ENCODE peak calls at places on chromosome 16, in nine cellular contexts. T, Y, U, L, F, Z, C, D and J are unnamed samples.

GRCh38 chr16:35506898-35507194 is 2047.4 kb downstream of the TP53TG3F start:
- DNase-seq in U (no peak), L (no peak), C (peak; percentile 71), F (no peak), D (no peak), T (no peak), Z (no peak), Y (no peak), J (no peak)

GRCh38 chr16:84820305-84820684 is 510 bp downstream of the CRISPLD2 start:
- DNase-seq in F (peak; percentile 64), T (no peak), U (no peak), C (no peak), D (no peak), Z (no peak), L (no peak), Y (no peak), J (no peak)

GRCh38 chr16:69318177-69318910 is 7.2 kb downstream of the VPS4A start:
- DNase-seq in T (no peak), Z (no peak), D (no peak), C (peak; percentile 78), Y (no peak), F (no peak), L (no peak), U (no peak), J (no peak)

GRCh38 chr16:57755726-57756423 is 20.3 kb downstream of the KATNB1 start:
- DNase-seq in F (no peak), Y (no peak), C (peak; percentile 60), D (no peak), Z (no peak), U (no peak), L (no peak), T (no peak), J (no peak)

GRCh38 chr16:86833136-86833535 is 254.8 kb downstream of the FOXL1 start:
- DNase-seq in C (no peak), D (no peak), F (peak; percentile 29), U (no peak), Y (no peak), L (no peak), T (no peak), Z (no peak), J (no peak)

GRCh38 chr16:48676836-48677235 is 66.9 kb upstream of the N4BP1 start:
- DNase-seq in D (no peak), T (no peak), L (no peak), Z (no peak), F (no peak), Y (no peak), U (no peak), C (no peak), J (no peak)

GRCh38 chr16:13018026-13018425 is 116.6 kb downstream of the SHISA9 start:
- DNase-seq in D (no peak), L (no peak), C (no peak), Y (no peak), Z (peak; percentile 44), F (no peak), T (no peak), U (no peak), J (no peak)

GRCh38 chr16:35188288-35189155 is 1729.1 kb downstream of the TP53TG3F start:
- DNase-seq in L (no peak), D (no peak), C (peak; percentile 60), U (no peak), T (no peak), Z (peak; percentile 8), F (no peak), Y (no peak), J (peak; percentile 90)

GRCh38 chr16:79047337-79047736 is 553.2 kb downstream of the MAF start:
- DNase-seq in F (no peak), U (no peak), Z (peak; percentile 50), Y (no peak), L (no peak), T (no peak), C (no peak), D (peak; percentile 5), J (no peak)

GRCh38 chr16:54051821-54052220 is 234.8 kb downstream of the IRX3 start:
- DNase-seq in D (no peak), L (no peak), F (no peak), Y (no peak), C (no peak), U (no peak), T (no peak), Z (no peak), J (no peak)

GRCh38 chr16:72134507-72134906 is 37.4 kb downstream of the PMFBP1 start:
- DNase-seq in T (no peak), F (no peak), L (no peak), C (no peak), Z (no peak), D (no peak), U (no peak), Y (no peak), J (no peak)

GRCh38 chr16:65285128-65286120 is 163.6 kb upstream of the CDH11 start:
- DNase-seq in Y (no peak), Z (no peak), D (no peak), L (no peak), C (no peak), T (no peak), U (no peak), F (no peak), J (no peak)

GRCh38 chr16:21211486-21211885 is at the start of gene ZP2:
- DNase-seq in C (no peak), T (no peak), D (no peak), Z (peak; percentile 18), U (no peak), L (no peak), F (no peak), Y (no peak), J (no peak)

GRCh38 chr16:23248261-23249194 is 53.6 kb upstream of the SCNN1B start:
- DNase-seq in T (no peak), U (peak; percentile 63), D (no peak), C (no peak), F (no peak), L (no peak), Y (no peak), Z (no peak), J (no peak)

GRCh38 chr16:88681709-88682451 is 4.4 kb downstream of the SNAI3 start:
- DNase-seq in T (no peak), U (no peak), D (no peak), Z (no peak), F (no peak), C (no peak), Y (no peak), L (peak; percentile 82), J (no peak)

GRCh38 chr16:75097941-75098897 is 18.4 kb downstream of the LDHD start:
- DNase-seq in Y (no peak), U (no peak), T (no peak), D (no peak), F (no peak), C (no peak), Z (no peak), L (no peak), J (no peak)

GRCh38 chr16:81583893-81584705 is 139.5 kb downstream of the CMIP start:
- DNase-seq in U (no peak), Z (no peak), C (no peak), L (peak; percentile 68), T (no peak), Y (no peak), D (peak; percentile 67), F (no peak), J (no peak)

GRCh38 chr16:75244844-75245758 is 6.3 kb downstream of the BCAR1 start:
- DNase-seq in D (peak; percentile 74), U (peak; percentile 84), C (peak; percentile 91), Y (peak; percentile 70), Z (peak; percentile 81), L (peak; percentile 74), T (peak; percentile 68), F (peak; percentile 97), J (no peak)

GRCh38 chr16:1319041-1319440 is 9.6 kb downstream of the UBE2I start:
- DNase-seq in Y (no peak), C (peak; percentile 72), D (no peak), F (no peak), L (no peak), U (no peak), T (no peak), Z (no peak), J (no peak)
- TF ChIP-seq POLR2AphosphoS5 in Y (no peak), C (no peak), D (no peak), F (no peak), L (no peak), U (no peak), T (no peak), Z (no peak), J (no peak)

GRCh38 chr16:25109643-25110042 is 1.9 kb upstream of the LCMT1 start:
- DNase-seq in T (no peak), F (peak; percentile 76), D (peak; percentile 92), Z (no peak), U (peak; percentile 26), Y (no peak), C (no peak), L (peak; percentile 81), J (no peak)

GRCh38 chr16:25108054-25108453 is 3.5 kb upstream of the LCMT1 start:
- DNase-seq in C (no peak), D (no peak), T (no peak), U (no peak), F (no peak), Z (peak; percentile 50), Y (no peak), L (peak; percentile 17), J (no peak)

GRCh38 chr16:25110392-25110947 is 1.1 kb upstream of the LCMT1 start:
- DNase-seq in D (no peak), Z (no peak), U (no peak), Y (no peak), C (no peak), F (no peak), T (no peak), L (peak; percentile 24), J (no peak)

GRCh38 chr16:25107466-25107792 is 4.1 kb upstream of the LCMT1 start:
- DNase-seq in Y (no peak), L (no peak), Z (no peak), T (no peak), C (no peak), U (no peak), F (no peak), D (no peak), J (no peak)

GRCh38 chr16:25106567-25107465 is 4.7 kb upstream of the LCMT1 start:
- DNase-seq in T (peak; percentile 93), Z (peak; percentile 98), Y (peak; percentile 73), C (peak; percentile 100), L (peak; percentile 96), F (peak; percentile 98), D (no peak), U (peak; percentile 93), J (peak; percentile 99)
- TF ChIP-seq CTCF in T (no peak), Z (peak; percentile 58), Y (peak; percentile 39), C (peak; percentile 42), L (peak; percentile 40), F (no peak), D (peak; percentile 43), U (no peak), J (peak; percentile 6)

GRCh38 chr16:67393111-67393789 is at the start of gene TPPP3:
- DNase-seq in Y (no peak), C (peak; percentile 97), U (peak; percentile 78), D (no peak), Z (peak; percentile 83), T (no peak), F (peak; percentile 95), L (peak; percentile 90), J (no peak)
- TF ChIP-seq POLR2AphosphoS5 in Y (no peak), C (no peak), U (peak; percentile 30), D (no peak), Z (no peak), T (peak; percentile 26), F (peak; percentile 67), L (peak; percentile 67), J (peak; percentile 91)

DNA sequence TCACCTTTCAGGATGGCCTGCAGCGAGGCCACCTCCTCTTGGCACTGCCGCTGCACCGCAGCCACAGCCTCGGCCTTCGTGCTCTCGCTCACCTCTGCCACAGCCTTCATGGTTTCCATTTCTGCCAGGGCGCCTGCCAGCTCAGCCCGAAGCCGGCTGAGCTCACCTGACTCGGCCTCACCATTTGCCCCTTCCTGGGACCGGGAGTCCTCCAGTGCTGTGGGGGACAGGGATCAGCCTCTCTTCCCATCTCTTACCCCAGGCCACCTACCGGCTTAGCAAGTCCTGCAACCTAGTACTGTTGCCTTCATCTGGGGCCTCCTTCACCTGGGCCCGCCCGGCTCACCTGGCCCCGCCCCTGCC is 658 bp downstream of the RABEP2 start:
- DNase-seq in Y (no peak), F (no peak), T (no peak), D (no peak), U (no peak), C (no peak), L (peak; percentile 47), Z (no peak), J (no peak)
- TF ChIP-seq CTCF in Y (peak; percentile 45), F (peak; percentile 22), T (no peak), D (no peak), U (peak; percentile 61), C (peak; percentile 39), L (peak; percentile 71), Z (peak; percentile 27), J (no peak)